ENCODE peak calls at places on chromosome 11, in six cellular contexts. One of them, this sample, is unnamed. For H3K36me3 and H3K4me1, the result is how much of the 10 kb centered on the place peaks cover.

GRCh38 chr11:130769782-130770565 is 146.3 kb downstream of the SNX19 start:
- DNase-seq in heart right ventricle: no peak
- DNase-seq in CD8-positive, alpha-beta memory T cell: no peak
- DNase-seq in esophagus squamous epithelium: no peak
- DNase-seq in transverse colon: no peak
- DNase-seq in neural progenitor cell: peak
- DNase-seq in this sample: no peak

GRCh38 chr11:93908689-93909088 is 58.3 kb upstream of the VSTM5 start:
- DNase-seq in transverse colon: no peak
- DNase-seq in CD8-positive, alpha-beta memory T cell: no peak
- DNase-seq in neural progenitor cell: no peak
- DNase-seq in esophagus squamous epithelium: no peak
- DNase-seq in heart right ventricle: no peak
- DNase-seq in this sample: no peak

GRCh38 chr11:61968758-61969390 is 1.4 kb upstream of the FTH1 start:
- DNase-seq in heart right ventricle: no peak
- DNase-seq in CD8-positive, alpha-beta memory T cell: no peak
- DNase-seq in esophagus squamous epithelium: no peak
- DNase-seq in neural progenitor cell: no peak
- DNase-seq in transverse colon: no peak
- DNase-seq in this sample: peak

GRCh38 chr11:434496-434895 is 7.3 kb downstream of the ANO9 start:
- DNase-seq in neural progenitor cell: no peak
- DNase-seq in heart right ventricle: no peak
- DNase-seq in esophagus squamous epithelium: no peak
- DNase-seq in CD8-positive, alpha-beta memory T cell: no peak
- DNase-seq in transverse colon: no peak
- DNase-seq in this sample: no peak

GRCh38 chr11:114678125-114679036 is at the start of gene NXPE2:
- DNase-seq in CD8-positive, alpha-beta memory T cell: no peak
- DNase-seq in transverse colon: peak
- DNase-seq in neural progenitor cell: no peak
- DNase-seq in esophagus squamous epithelium: no peak
- DNase-seq in heart right ventricle: no peak
- DNase-seq in this sample: no peak

GRCh38 chr11:35165416-35166368 is 26.7 kb downstream of the CD44 start:
- DNase-seq in neural progenitor cell: peak
- DNase-seq in esophagus squamous epithelium: no peak
- DNase-seq in CD8-positive, alpha-beta memory T cell: peak
- DNase-seq in heart right ventricle: peak
- DNase-seq in transverse colon: peak
- DNase-seq in this sample: no peak

GRCh38 chr11:1931326-1931725 is 11.8 kb downstream of the TNNT3 start:
- DNase-seq in esophagus squamous epithelium: no peak
- DNase-seq in CD8-positive, alpha-beta memory T cell: no peak
- DNase-seq in neural progenitor cell: no peak
- DNase-seq in transverse colon: no peak
- DNase-seq in heart right ventricle: peak
- DNase-seq in this sample: no peak

GRCh38 chr11:10490398-10491232 is 35.6 kb downstream of the AMPD3 start:
- DNase-seq in CD8-positive, alpha-beta memory T cell: no peak
- DNase-seq in heart right ventricle: peak
- DNase-seq in neural progenitor cell: peak
- DNase-seq in transverse colon: peak
- DNase-seq in esophagus squamous epithelium: no peak
- DNase-seq in this sample: peak

GRCh38 chr11:34034053-34034452 is 17.5 kb upstream of the CAPRIN1 start:
- DNase-seq in neural progenitor cell: no peak
- DNase-seq in heart right ventricle: no peak
- DNase-seq in esophagus squamous epithelium: no peak
- DNase-seq in CD8-positive, alpha-beta memory T cell: no peak
- DNase-seq in transverse colon: no peak
- DNase-seq in this sample: no peak

GRCh38 chr11:9753031-9753430 is 89.2 kb downstream of the SWAP70 start:
- DNase-seq in CD8-positive, alpha-beta memory T cell: no peak
- DNase-seq in transverse colon: no peak
- DNase-seq in heart right ventricle: no peak
- DNase-seq in neural progenitor cell: no peak
- DNase-seq in esophagus squamous epithelium: no peak
- DNase-seq in this sample: no peak

GRCh38 chr11:62976109-62976508 is 8.7 kb downstream of the SLC22A6 start:
- DNase-seq in esophagus squamous epithelium: no peak
- DNase-seq in neural progenitor cell: no peak
- DNase-seq in transverse colon: no peak
- DNase-seq in heart right ventricle: no peak
- DNase-seq in CD8-positive, alpha-beta memory T cell: no peak
- DNase-seq in this sample: no peak

DNA sequence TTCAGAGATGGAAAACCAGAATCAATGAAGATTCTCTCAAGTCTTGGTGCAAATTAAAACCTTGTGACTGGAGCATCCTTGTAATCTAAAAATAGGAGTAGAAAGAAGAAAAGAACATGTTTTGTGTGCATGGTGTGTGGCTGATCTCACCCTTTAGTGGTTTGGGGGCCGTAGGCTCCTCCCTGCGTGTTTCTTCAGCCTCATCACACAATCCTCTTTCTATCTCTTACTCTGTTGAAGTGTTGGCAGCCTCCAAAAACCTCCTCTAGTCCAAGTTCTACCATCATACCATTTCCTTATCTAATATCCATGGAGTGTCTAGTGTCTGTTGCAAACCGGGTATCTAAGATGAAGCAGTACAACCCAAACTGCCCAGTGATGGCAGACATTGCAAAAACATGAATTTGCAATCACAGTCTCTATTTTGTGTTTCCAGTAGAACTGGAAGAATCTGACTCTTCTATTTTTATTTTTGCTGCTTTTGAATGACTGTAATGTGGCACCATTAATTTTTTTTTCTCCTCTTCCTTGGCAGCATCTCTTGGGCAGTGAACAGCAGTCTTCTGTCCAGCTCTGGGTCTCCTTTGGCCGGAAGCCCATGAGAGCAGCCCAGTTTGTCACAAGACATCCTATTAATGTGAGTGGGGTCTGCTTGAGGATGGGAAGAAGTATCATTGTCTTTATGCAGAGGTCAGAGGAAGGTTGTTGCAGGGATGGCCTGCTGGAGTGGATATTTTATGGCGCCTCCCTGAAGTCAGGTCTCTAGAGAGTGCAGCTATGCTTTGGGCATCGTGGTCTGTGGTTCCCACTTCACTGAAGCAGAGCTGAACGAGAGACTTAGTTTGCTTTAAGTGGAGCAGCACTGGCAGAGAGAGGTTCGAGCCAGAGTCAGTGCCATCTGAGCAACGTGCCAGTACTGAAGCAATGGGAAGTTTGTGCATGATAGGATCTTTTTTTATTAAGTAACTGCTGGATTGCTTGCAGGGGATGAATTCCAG is 60.0 kb upstream of the SORL1-AS1 start:
- DNase-seq in CD8-positive, alpha-beta memory T cell: no peak
- DNase-seq in heart right ventricle: no peak
- DNase-seq in neural progenitor cell: no peak
- DNase-seq in transverse colon: no peak
- DNase-seq in esophagus squamous epithelium: no peak
- DNase-seq in this sample: no peak
- H3K36me3 ChIP-seq in CD8-positive, alpha-beta memory T cell: under half
- H3K36me3 ChIP-seq in heart right ventricle: under half
- H3K36me3 ChIP-seq in neural progenitor cell: under half
- H3K36me3 ChIP-seq in transverse colon: under half
- H3K36me3 ChIP-seq in esophagus squamous epithelium: under half
- H3K36me3 ChIP-seq in this sample: under half

DNA sequence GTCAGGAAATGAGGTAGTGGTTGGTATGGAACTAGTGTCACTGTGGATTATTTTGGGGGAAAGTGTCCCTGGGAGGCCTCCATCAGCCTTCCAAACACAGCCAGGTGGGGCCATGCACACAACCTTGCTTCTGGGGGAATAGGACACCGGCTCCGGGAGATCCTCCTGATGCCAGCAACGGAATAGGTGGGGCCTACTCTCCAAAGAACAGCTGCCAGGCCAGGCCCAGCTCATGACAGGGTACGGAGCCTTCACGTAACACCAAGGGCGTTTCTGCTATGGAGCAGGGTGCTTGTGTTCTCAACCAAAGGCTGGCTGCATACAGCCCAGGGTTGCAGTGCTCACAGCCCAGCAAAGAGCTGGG is 30.6 kb upstream of the LINC01488 start:
- DNase-seq in CD8-positive, alpha-beta memory T cell: no peak
- DNase-seq in transverse colon: no peak
- DNase-seq in esophagus squamous epithelium: no peak
- DNase-seq in heart right ventricle: no peak
- DNase-seq in neural progenitor cell: no peak
- DNase-seq in this sample: no peak
- H3K4me1 ChIP-seq in CD8-positive, alpha-beta memory T cell: under half
- H3K4me1 ChIP-seq in transverse colon: under half
- H3K4me1 ChIP-seq in esophagus squamous epithelium: under half
- H3K4me1 ChIP-seq in heart right ventricle: under half
- H3K4me1 ChIP-seq in neural progenitor cell: under half
- H3K4me1 ChIP-seq in this sample: under half

GRCh38 chr11:59403546-59403945 is 22.7 kb downstream of the OR5A2 start:
- DNase-seq in esophagus squamous epithelium: no peak
- DNase-seq in neural progenitor cell: peak
- DNase-seq in heart right ventricle: no peak
- DNase-seq in CD8-positive, alpha-beta memory T cell: no peak
- DNase-seq in transverse colon: no peak
- DNase-seq in this sample: no peak

GRCh38 chr11:59400461-59401261 is 25.6 kb downstream of the OR5A2 start:
- DNase-seq in transverse colon: no peak
- DNase-seq in neural progenitor cell: no peak
- DNase-seq in heart right ventricle: no peak
- DNase-seq in esophagus squamous epithelium: no peak
- DNase-seq in CD8-positive, alpha-beta memory T cell: no peak
- DNase-seq in this sample: no peak

GRCh38 chr11:59401262-59401552 is 25.0 kb downstream of the OR5A2 start:
- DNase-seq in neural progenitor cell: no peak
- DNase-seq in transverse colon: no peak
- DNase-seq in heart right ventricle: no peak
- DNase-seq in esophagus squamous epithelium: no peak
- DNase-seq in CD8-positive, alpha-beta memory T cell: no peak
- DNase-seq in this sample: no peak
- H3K36me3 ChIP-seq in neural progenitor cell: under half
- H3K36me3 ChIP-seq in transverse colon: under half
- H3K36me3 ChIP-seq in heart right ventricle: under half
- H3K36me3 ChIP-seq in esophagus squamous epithelium: under half
- H3K36me3 ChIP-seq in CD8-positive, alpha-beta memory T cell: under half
- H3K36me3 ChIP-seq in this sample: under half

GRCh38 chr11:120209750-120210650 is 832 bp upstream of the OAF start:
- DNase-seq in esophagus squamous epithelium: no peak
- DNase-seq in heart right ventricle: no peak
- DNase-seq in CD8-positive, alpha-beta memory T cell: no peak
- DNase-seq in neural progenitor cell: peak
- DNase-seq in transverse colon: no peak
- DNase-seq in this sample: no peak

GRCh38 chr11:120212926-120213325 is 2.1 kb downstream of the OAF start:
- DNase-seq in CD8-positive, alpha-beta memory T cell: no peak
- DNase-seq in heart right ventricle: no peak
- DNase-seq in neural progenitor cell: peak
- DNase-seq in esophagus squamous epithelium: no peak
- DNase-seq in transverse colon: peak
- DNase-seq in this sample: peak

GRCh38 chr11:120212259-120212888 is 1.5 kb downstream of the OAF start:
- DNase-seq in CD8-positive, alpha-beta memory T cell: no peak
- DNase-seq in esophagus squamous epithelium: no peak
- DNase-seq in heart right ventricle: no peak
- DNase-seq in transverse colon: no peak
- DNase-seq in neural progenitor cell: no peak
- DNase-seq in this sample: no peak

GRCh38 chr11:120211522-120212258 is 858 bp downstream of the OAF start:
- DNase-seq in transverse colon: no peak
- DNase-seq in heart right ventricle: no peak
- DNase-seq in neural progenitor cell: no peak
- DNase-seq in CD8-positive, alpha-beta memory T cell: no peak
- DNase-seq in esophagus squamous epithelium: no peak
- DNase-seq in this sample: peak

DNA sequence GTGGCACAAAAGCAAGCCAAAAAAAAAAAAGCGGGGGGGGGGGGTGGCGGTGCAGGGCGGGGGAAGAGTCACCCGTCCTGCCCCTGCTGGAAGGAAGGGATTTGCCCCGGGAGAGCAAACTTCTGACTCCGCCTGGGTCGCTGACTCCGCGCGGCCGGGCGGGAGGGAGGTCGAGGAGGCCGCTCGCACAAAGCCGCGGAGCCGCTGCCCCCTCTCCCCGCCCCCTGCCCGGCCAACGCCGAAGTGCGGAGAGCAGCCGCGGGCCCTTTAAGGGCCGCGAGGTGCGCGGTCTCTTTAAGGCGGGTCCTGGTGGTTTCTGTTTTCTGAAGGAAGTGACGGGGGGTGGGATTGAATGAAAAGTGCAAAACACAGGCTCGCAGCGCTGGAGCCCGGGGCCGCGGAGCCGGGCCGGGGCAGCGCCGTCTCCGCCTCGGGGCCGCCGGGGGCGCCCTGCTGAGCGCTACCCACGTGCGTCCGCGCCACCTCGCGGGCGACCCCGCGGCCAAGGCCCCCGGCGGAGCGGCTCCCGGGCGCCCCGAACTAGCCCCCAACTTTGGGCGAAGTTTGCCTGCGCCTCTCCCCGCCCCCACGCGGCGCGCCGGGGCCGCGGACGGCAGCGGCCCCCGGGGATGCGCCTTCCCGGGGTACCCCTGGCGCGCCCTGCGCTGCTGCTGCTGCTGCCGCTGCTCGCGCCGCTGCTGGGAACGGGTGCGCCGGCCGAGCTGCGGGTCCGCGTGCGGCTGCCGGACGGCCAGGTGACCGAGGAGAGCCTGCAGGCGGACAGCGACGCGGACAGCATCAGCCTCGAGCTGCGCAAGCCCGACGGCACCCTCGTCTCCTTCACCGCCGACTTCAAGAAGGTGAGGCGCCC is at the start of gene OAF:
- DNase-seq in transverse colon: peak
- DNase-seq in neural progenitor cell: peak
- DNase-seq in CD8-positive, alpha-beta memory T cell: peak
- DNase-seq in heart right ventricle: peak
- DNase-seq in esophagus squamous epithelium: no peak
- DNase-seq in this sample: peak
- H3K4me1 ChIP-seq in transverse colon: under half
- H3K4me1 ChIP-seq in neural progenitor cell: under half
- H3K4me1 ChIP-seq in CD8-positive, alpha-beta memory T cell: under half
- H3K4me1 ChIP-seq in heart right ventricle: half or more
- H3K4me1 ChIP-seq in esophagus squamous epithelium: under half
- H3K4me1 ChIP-seq in this sample: under half

DNA sequence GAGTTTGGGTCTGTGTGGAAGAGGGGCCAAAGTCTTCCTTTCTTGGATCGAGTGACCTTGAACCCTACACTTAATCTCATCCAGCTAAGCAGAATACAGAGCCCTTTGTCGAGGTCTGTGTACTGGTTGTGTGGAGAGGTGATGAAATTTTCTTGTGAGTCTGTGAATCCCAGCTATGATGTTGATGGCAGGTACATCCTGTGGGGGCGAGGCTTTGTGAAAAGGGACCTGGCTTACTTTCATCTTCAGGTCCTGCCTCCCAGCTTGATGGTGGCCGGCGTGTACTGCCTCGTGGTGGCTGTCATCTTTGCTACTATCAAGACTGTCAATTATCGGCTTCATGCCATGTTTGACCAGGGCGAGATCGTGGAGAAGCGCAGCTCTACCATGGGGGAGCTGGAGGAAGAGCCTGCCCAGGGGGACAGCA is 1.0 kb downstream of the PCNX3 start:
- DNase-seq in heart right ventricle: no peak
- DNase-seq in transverse colon: no peak
- DNase-seq in neural progenitor cell: no peak
- DNase-seq in CD8-positive, alpha-beta memory T cell: no peak
- DNase-seq in esophagus squamous epithelium: no peak
- DNase-seq in this sample: no peak
- H3K36me3 ChIP-seq in heart right ventricle: half or more
- H3K36me3 ChIP-seq in transverse colon: under half
- H3K36me3 ChIP-seq in neural progenitor cell: under half
- H3K36me3 ChIP-seq in CD8-positive, alpha-beta memory T cell: under half
- H3K36me3 ChIP-seq in esophagus squamous epithelium: under half
- H3K36me3 ChIP-seq in this sample: under half

This sample was measured in Peyer's patch.